ENCODE peak calls at places on chromosomes 2 and 18, in five cellular contexts. E is T-helper 2 cell; H is left colon; G is activated CD4-positive, alpha-beta T cell treated with anti-CD3 and anti-CD28 coated beads for 36 hours; R is hypothalamus. F is an unnamed sample.

GRCh38 chr2:47617523-47618271 is 165.2 kb upstream of the MSH6 start:
- DNase-seq in R (no peak), H (no peak), G (no peak), E (no peak), F (no peak)

GRCh38 chr2:230443540-230443939 is 27.5 kb downstream of the SP100 start:
- DNase-seq in E (no peak), H (no peak), R (no peak), G (peak; percentile 33), F (no peak)

GRCh38 chr2:112623913-112624777 is 21.6 kb upstream of the SLC20A1 start:
- DNase-seq in E (no peak), G (peak; percentile 87), R (no peak), H (peak; percentile 51), F (peak; percentile 82)

GRCh38 chr2:105865222-105865913 is 120.7 kb downstream of the NCK2 start:
- DNase-seq in G (peak; percentile 49), E (no peak), R (no peak), H (no peak), F (no peak)

GRCh38 chr2:165015052-165015642 is 59.8 kb upstream of the SLC38A11 start:
- DNase-seq in G (peak; percentile 78), R (peak; percentile 31), H (peak; percentile 77), E (no peak), F (peak; percentile 85)

GRCh38 chr2:96702098-96702785 is 37.6 kb downstream of the LMAN2L start:
- DNase-seq in E (no peak), G (no peak), R (no peak), H (no peak), F (no peak)

GRCh38 chr2:1911811-1912210 is 167.5 kb upstream of the PXDN start:
- DNase-seq in R (no peak), E (no peak), G (no peak), H (no peak), F (no peak)

GRCh38 chr2:173571021-173571821 is 216.5 kb downstream of the CDCA7 start:
- DNase-seq in H (peak; percentile 11), E (no peak), G (no peak), R (no peak), F (no peak)

GRCh38 chr2:208156439-208156838 is 7.0 kb downstream of the CRYGA start:
- DNase-seq in G (no peak), E (no peak), H (no peak), R (no peak), F (no peak)

GRCh38 chr2:18588049-18588448 is 1.3 kb downstream of the NT5C1B start:
- DNase-seq in H (no peak), G (no peak), R (no peak), E (no peak), F (no peak)

GRCh38 chr2:185381631-185382030 is 357.0 kb upstream of the FSIP2 start:
- DNase-seq in H (no peak), G (no peak), R (no peak), E (no peak), F (no peak)

GRCh38 chr2:117834992-117835391 is 20.5 kb downstream of the DDX18 start:
- DNase-seq in H (no peak), E (no peak), G (no peak), R (no peak), F (no peak)

GRCh38 chr2:137964066-137964858 is at the start of gene HNMT:
- DNase-seq in G (no peak), R (peak; percentile 16), H (peak; percentile 64), E (no peak), F (peak; percentile 55)

GRCh38 chr18:3329871-3330270 is 67.9 kb downstream of the MYL12B start:
- DNase-seq in R (no peak), H (no peak), E (no peak), G (no peak), F (no peak)

GRCh38 chr2:169911119-169911518 is 83.9 kb downstream of the UBR3 start:
- DNase-seq in G (no peak), E (no peak), R (no peak), H (no peak), F (no peak)

GRCh38 chr2:36333350-36334012 is 22.1 kb upstream of the CRIM1 start:
- DNase-seq in E (no peak), G (peak; percentile 17), H (no peak), R (no peak), F (no peak)

GRCh38 chr2:43284967-43285366 is 58.6 kb upstream of the ZFP36L2 start:
- DNase-seq in G (no peak), R (no peak), E (no peak), H (no peak), F (no peak)

GRCh38 chr2:151973901-151974199 is 125.0 kb downstream of the CACNB4 start:
- DNase-seq in R (peak; percentile 17), H (peak; percentile 4), E (no peak), G (no peak), F (peak; percentile 60)

GRCh38 chr2:219608399-219608964 is 10.8 kb downstream of the STK11IP start:
- DNase-seq in R (no peak), E (no peak), G (no peak), H (no peak), F (no peak)

GRCh38 chr2:190882831-190883582 is 2.4 kb downstream of the GLS start:
- DNase-seq in E (no peak), H (no peak), G (no peak), R (no peak), F (no peak)

GRCh38 chr2:145777297-145777696 is 1257.4 kb upstream of the ZEB2 start:
- DNase-seq in E (no peak), R (no peak), G (no peak), H (no peak), F (no peak)

GRCh38 chr18:56270851-56271250 is 367.5 kb downstream of the TXNL1 start:
- DNase-seq in H (no peak), G (no peak), R (no peak), E (no peak), F (no peak)

GRCh38 chr2:18402-19271 is 27.7 kb downstream of the FAM110C start:
- DNase-seq in R (no peak), H (peak; percentile 26), E (no peak), G (no peak), F (no peak)

GRCh38 chr2:174368691-174369090 is 26.8 kb upstream of the SCRN3 start:
- DNase-seq in H (no peak), E (no peak), R (no peak), G (no peak), F (no peak)

GRCh38 chr2:145987797-145988196 is 1467.9 kb upstream of the ZEB2 start:
- DNase-seq in E (no peak), R (no peak), H (no peak), G (no peak), F (no peak)

GRCh38 chr2:42223822-42224268 is 54.7 kb downstream of the EML4 start:
- DNase-seq in R (no peak), G (no peak), E (no peak), H (no peak), F (no peak)

GRCh38 chr18:38768504-38768903 is 1202.9 kb upstream of the CELF4 start:
- DNase-seq in R (no peak), G (no peak), E (no peak), H (no peak), F (no peak)

GRCh38 chr2:26838121-26838906 is 9.6 kb upstream of the DPYSL5 start:
- DNase-seq in E (no peak), H (no peak), R (no peak), G (no peak), F (no peak)

GRCh38 chr18:74840492-74841167 is 243.0 kb downstream of the ZNF407 start:
- DNase-seq in H (no peak), E (no peak), G (no peak), R (no peak), F (no peak)

GRCh38 chr2:163182764-163183354 is 344.3 kb upstream of the KCNH7 start:
- DNase-seq in R (no peak), H (no peak), E (no peak), G (no peak), F (no peak)

GRCh38 chr2:101305492-101306123 is 2.9 kb downstream of the RNF149 start:
- DNase-seq in R (no peak), H (no peak), G (peak; percentile 21), E (no peak), F (no peak)

F was measured in aorta.